ENCODE peak calls at places on chromosomes 3 and 15, in five cellular contexts. Q, J, T, N and V are unnamed samples.

GRCh38 chr3:46112984-46113383 is 85.7 kb upstream of the XCR1 start:
- DNase-seq in Q (no peak), J (peak; percentile 42), T (no peak), N (no peak), V (no peak)

GRCh38 chr3:197154-197855 is 742 bp downstream of the CHL1 start:
- DNase-seq in Q (no peak), J (no peak), T (no peak), N (no peak), V (no peak)

GRCh38 chr15:37038036-37038715 is 62.2 kb downstream of the MEIS2 start:
- DNase-seq in Q (no peak), J (no peak), T (no peak), N (no peak), V (no peak)

GRCh38 chr3:155329513-155330048 is 36.1 kb upstream of the STRIT1 start:
- DNase-seq in Q (no peak), J (no peak), T (no peak), N (no peak), V (no peak)

GRCh38 chr3:5301671-5302297 is 114.3 kb downstream of the EDEM1 start:
- DNase-seq in Q (peak; percentile 24), J (no peak), T (no peak), N (no peak), V (no peak)

GRCh38 chr3:125374501-125374995 is 577 bp downstream of the ZNF148 start:
- DNase-seq in Q (peak; percentile 43), J (peak; percentile 53), T (no peak), N (peak; percentile 28), V (no peak)

GRCh38 chr15:75371901-75372688 is 3.7 kb upstream of the MAN2C1 start:
- DNase-seq in Q (no peak), J (no peak), T (no peak), N (no peak), V (no peak)

GRCh38 chr3:118932822-118933558 is 101.7 kb downstream of the IGSF11 start:
- DNase-seq in Q (peak; percentile 8), J (no peak), T (no peak), N (no peak), V (no peak)

GRCh38 chr3:146218880-146219866 is 31.7 kb downstream of the PLSCR4 start:
- DNase-seq in Q (peak; percentile 36), J (peak; percentile 21), T (no peak), N (peak; percentile 20), V (peak; percentile 4)

GRCh38 chr3:196633658-196634151 is 5.8 kb upstream of the NRROS start:
- DNase-seq in Q (no peak), J (no peak), T (no peak), N (no peak), V (no peak)

GRCh38 chr15:83892498-83892897 is 238.6 kb downstream of the ADAMTSL3 start:
- DNase-seq in Q (no peak), J (no peak), T (no peak), N (no peak), V (no peak)

GRCh38 chr3:4416961-4417360 is 50.1 kb downstream of the SUMF1 start:
- DNase-seq in Q (peak; percentile 81), J (peak; percentile 89), T (peak; percentile 95), N (no peak), V (no peak)

GRCh38 chr3:105774444-105775180 is 94.2 kb downstream of the CBLB start:
- DNase-seq in Q (no peak), J (no peak), T (no peak), N (no peak), V (no peak)

GRCh38 chr15:34606545-34606944 is 23.1 kb upstream of the GOLGA8B start:
- DNase-seq in Q (no peak), J (no peak), T (no peak), N (no peak), V (no peak)

GRCh38 chr3:139480585-139480984 is 4.3 kb upstream of the RBP2 start:
- DNase-seq in Q (no peak), J (no peak), T (no peak), N (no peak), V (no peak)

GRCh38 chr3:59451041-59451763 is 401.4 kb upstream of the CFAP20DC start:
- DNase-seq in Q (peak; percentile 27), J (peak; percentile 34), T (no peak), N (peak; percentile 42), V (peak; percentile 24)

GRCh38 chr3:181457190-181457589 is 254.5 kb upstream of the SOX2 start:
- DNase-seq in Q (no peak), J (no peak), T (no peak), N (no peak), V (no peak)

GRCh38 chr3:71658131-71658530 is 67.1 kb downstream of the EIF4E3 start:
- DNase-seq in Q (peak; percentile 8), J (peak; percentile 58), T (no peak), N (no peak), V (no peak)

GRCh38 chr15:60523056-60523455 is 44.1 kb upstream of the ICE2 start:
- DNase-seq in Q (peak; percentile 62), J (peak; percentile 66), T (no peak), N (no peak), V (no peak)

GRCh38 chr3:49901351-49902339 is 2.0 kb downstream of the MST1R start:
- DNase-seq in Q (peak; percentile 54), J (no peak), T (no peak), N (no peak), V (no peak)

GRCh38 chr3:162764672-162765071 is 1268.1 kb downstream of the OTOL1 start:
- DNase-seq in Q (no peak), J (no peak), T (no peak), N (no peak), V (no peak)

GRCh38 chr3:120033594-120033993 is 60.7 kb downstream of the GSK3B start:
- DNase-seq in Q (no peak), J (no peak), T (no peak), N (no peak), V (no peak)

GRCh38 chr15:76174654-76175053 is 114.9 kb downstream of the TMEM266 start:
- DNase-seq in Q (no peak), J (no peak), T (no peak), N (no peak), V (no peak)

GRCh38 chr3:45480871-45481270 is 92.5 kb downstream of the LARS2 start:
- DNase-seq in Q (no peak), J (no peak), T (no peak), N (no peak), V (no peak)

GRCh38 chr3:128247841-128248240 is 94.6 kb downstream of the EEFSEC start:
- DNase-seq in Q (no peak), J (no peak), T (no peak), N (no peak), V (no peak)

GRCh38 chr3:115916866-115917265 is 293.6 kb downstream of the GAP43 start:
- DNase-seq in Q (no peak), J (no peak), T (no peak), N (no peak), V (no peak)

GRCh38 chr3:54596087-54596486 is 331.8 kb downstream of the LRTM1 start:
- DNase-seq in Q (no peak), J (no peak), T (no peak), N (no peak), V (no peak)

GRCh38 chr3:141894524-141895176 is 18.2 kb downstream of the ATP1B3 start:
- DNase-seq in Q (peak; percentile 89), J (peak; percentile 46), T (no peak), N (no peak), V (no peak)

GRCh38 chr3:126745760-126746394 is 41.8 kb downstream of the CHCHD6 start:
- DNase-seq in Q (no peak), J (no peak), T (no peak), N (no peak), V (no peak)

GRCh38 chr15:32819406-32819930 is 101.7 kb downstream of the GREM1 start:
- DNase-seq in Q (peak; percentile 62), J (no peak), T (no peak), N (no peak), V (no peak)

GRCh38 chr3:57918123-57918837 is 89.9 kb upstream of the FLNB start:
- DNase-seq in Q (peak; percentile 97), J (no peak), T (no peak), N (no peak), V (no peak)